ENCODE peak calls at places on chromosomes 4 and X, in seven cellular contexts. V is stomach, E is uterus, Q is neural progenitor cell, R is psoas muscle, F is heart left ventricle, W is brain microvascular endothelial cell. A is an unnamed sample.

GRCh38 chr4:152525878-152526277 is 10.0 kb downstream of the FBXW7 start:
- DNase-seq in V (no peak), E (no peak), Q (no peak), R (no peak), F (no peak), W (no peak), A (no peak)

GRCh38 chrX:130482871-130483270 is 81.1 kb downstream of the RBMX2 start:
- DNase-seq in V (no peak), E (no peak), Q (no peak), R (no peak), F (no peak), W (no peak), A (no peak)

GRCh38 chr4:176642472-176642871 is 150.2 kb downstream of the VEGFC start:
- DNase-seq in V (no peak), E (no peak), Q (no peak), R (no peak), F (no peak), W (no peak), A (no peak)

GRCh38 chrX:39953879-39954278 is 143.9 kb downstream of the BCOR start:
- DNase-seq in V (peak), E (no peak), Q (no peak), R (peak), F (peak), W (peak), A (peak)

GRCh38 chr4:7683126-7683703 is 248.5 kb upstream of the PSAPL1 start:
- DNase-seq in V (no peak), E (no peak), Q (no peak), R (no peak), F (no peak), W (no peak), A (no peak)

GRCh38 chr4:142563682-142564291 is 282.3 kb downstream of the INPP4B start:
- DNase-seq in V (no peak), E (no peak), Q (no peak), R (no peak), F (no peak), W (peak), A (peak)

GRCh38 chr4:140098481-140099132 is 55.4 kb downstream of the MAML3 start:
- DNase-seq in V (no peak), E (no peak), Q (no peak), R (no peak), F (peak), W (no peak), A (peak)

GRCh38 chr4:6380746-6381411 is 91.5 kb downstream of the PPP2R2C start:
- DNase-seq in V (no peak), E (no peak), Q (no peak), R (no peak), F (no peak), W (no peak), A (no peak)

GRCh38 chr4:3121596-3121995 is 47.1 kb downstream of the HTT start:
- DNase-seq in V (no peak), E (no peak), Q (no peak), R (no peak), F (no peak), W (no peak), A (no peak)

GRCh38 chrX:134971926-134972325 is 18.9 kb upstream of the SMIM10 start:
- DNase-seq in V (no peak), E (no peak), Q (no peak), R (no peak), F (no peak), W (peak), A (no peak)

GRCh38 chr4:151797853-151798252 is 37.0 kb upstream of the GATB start:
- DNase-seq in V (no peak), E (no peak), Q (no peak), R (no peak), F (no peak), W (no peak), A (no peak)

GRCh38 chr4:93053140-93053539 is 749.4 kb downstream of the GRID2 start:
- DNase-seq in V (no peak), E (no peak), Q (no peak), R (no peak), F (no peak), W (no peak), A (no peak)

GRCh38 chrX:56120242-56120641 is 111.9 kb upstream of the KLF8 start:
- DNase-seq in V (no peak), E (no peak), Q (no peak), R (no peak), F (no peak), W (no peak), A (no peak)

GRCh38 chrX:150547511-150548115 is 20.8 kb upstream of the MTM1 start:
- DNase-seq in V (peak), E (peak), Q (peak), R (peak), F (peak), W (peak), A (peak)

GRCh38 chr4:75107703-75108612 is 175.0 kb downstream of the PARM1 start:
- DNase-seq in V (no peak), E (no peak), Q (no peak), R (no peak), F (no peak), W (peak), A (no peak)

GRCh38 chr4:159229164-159229563 is 126.3 kb downstream of the RAPGEF2 start:
- DNase-seq in V (no peak), E (no peak), Q (peak), R (no peak), F (no peak), W (peak), A (peak)

GRCh38 chr4:174005422-174005821 is 278.0 kb downstream of the FBXO8 start:
- DNase-seq in V (no peak), E (no peak), Q (no peak), R (no peak), F (no peak), W (no peak), A (no peak)

GRCh38 chr4:153393397-153393796 is 48.9 kb downstream of the MND1 start:
- DNase-seq in V (no peak), E (no peak), Q (no peak), R (peak), F (no peak), W (peak), A (peak)

GRCh38 chr4:951594-952468 is 19.6 kb downstream of the TMEM175 start:
- DNase-seq in V (no peak), E (peak), Q (no peak), R (no peak), F (no peak), W (no peak), A (no peak)

GRCh38 chr4:25767877-25768475 is 94.8 kb downstream of the SEL1L3 start:
- DNase-seq in V (peak), E (peak), Q (peak), R (peak), F (peak), W (peak), A (peak)

GRCh38 chr4:73619351-73619750 is 885 bp downstream of the RASSF6 start:
- DNase-seq in V (no peak), E (no peak), Q (no peak), R (no peak), F (no peak), W (no peak), A (no peak)

GRCh38 chrX:130085551-130085986 is 24.7 kb downstream of the ELF4 start:
- DNase-seq in V (no peak), E (peak), Q (no peak), R (no peak), F (no peak), W (no peak), A (no peak)

GRCh38 chr4:153432971-153433752 is 33.0 kb upstream of the TMEM131L start:
- DNase-seq in V (peak), E (peak), Q (peak), R (peak), F (peak), W (peak), A (peak)

GRCh38 chr4:142549726-142550463 is 296.2 kb downstream of the INPP4B start:
- DNase-seq in V (no peak), E (no peak), Q (no peak), R (no peak), F (no peak), W (peak), A (peak)

GRCh38 chr4:18342847-18343246 is 321.3 kb upstream of the LCORL start:
- DNase-seq in V (no peak), E (no peak), Q (no peak), R (no peak), F (no peak), W (no peak), A (no peak)

GRCh38 chr4:149896428-149896827 is 80.8 kb upstream of the IQCM start:
- DNase-seq in V (no peak), E (no peak), Q (peak), R (no peak), F (no peak), W (peak), A (peak)

GRCh38 chr4:53640576-53641459 is 49.5 kb upstream of the LNX1 start:
- DNase-seq in V (peak), E (no peak), Q (peak), R (no peak), F (no peak), W (no peak), A (no peak)

GRCh38 chrX:134026732-134027311 is 41.4 kb upstream of the GPC3 start:
- DNase-seq in V (peak), E (peak), Q (peak), R (no peak), F (no peak), W (peak), A (peak)

GRCh38 chrX:47637546-47638195 is 7.9 kb upstream of the CFP start:
- DNase-seq in V (peak), E (no peak), Q (peak), R (peak), F (peak), W (no peak), A (no peak)

GRCh38 chrX:86149089-86149488 is 838 bp downstream of the DACH2 start:
- DNase-seq in V (no peak), E (no peak), Q (peak), R (no peak), F (no peak), W (no peak), A (no peak)

GRCh38 chrX:86148594-86148993 is 343 bp downstream of the DACH2 start:
- DNase-seq in V (no peak), E (no peak), Q (peak), R (no peak), F (no peak), W (no peak), A (no peak)

GRCh38 chrX:86146102-86146501 is 2.1 kb upstream of the DACH2 start:
- DNase-seq in V (no peak), E (no peak), Q (no peak), R (no peak), F (no peak), W (no peak), A (no peak)

GRCh38 chrX:86148024-86148511 is at the start of gene DACH2:
- DNase-seq in V (peak), E (peak), Q (peak), R (peak), F (peak), W (peak), A (peak)
- H3K4me3 ChIP-seq in V (peak), E (peak), Q (peak), R (peak), F (peak), W (peak), A (peak)

GRCh38 chr4:61740950-61741638 is 541.0 kb downstream of the ADGRL3 start:
- DNase-seq in V (no peak), E (no peak), Q (peak), R (no peak), F (peak), W (no peak), A (peak)
- TF ChIP-seq CTCF in V (no peak), E (peak), Q (no peak), R (no peak), F (no peak), W (peak), A (peak)

DNA sequence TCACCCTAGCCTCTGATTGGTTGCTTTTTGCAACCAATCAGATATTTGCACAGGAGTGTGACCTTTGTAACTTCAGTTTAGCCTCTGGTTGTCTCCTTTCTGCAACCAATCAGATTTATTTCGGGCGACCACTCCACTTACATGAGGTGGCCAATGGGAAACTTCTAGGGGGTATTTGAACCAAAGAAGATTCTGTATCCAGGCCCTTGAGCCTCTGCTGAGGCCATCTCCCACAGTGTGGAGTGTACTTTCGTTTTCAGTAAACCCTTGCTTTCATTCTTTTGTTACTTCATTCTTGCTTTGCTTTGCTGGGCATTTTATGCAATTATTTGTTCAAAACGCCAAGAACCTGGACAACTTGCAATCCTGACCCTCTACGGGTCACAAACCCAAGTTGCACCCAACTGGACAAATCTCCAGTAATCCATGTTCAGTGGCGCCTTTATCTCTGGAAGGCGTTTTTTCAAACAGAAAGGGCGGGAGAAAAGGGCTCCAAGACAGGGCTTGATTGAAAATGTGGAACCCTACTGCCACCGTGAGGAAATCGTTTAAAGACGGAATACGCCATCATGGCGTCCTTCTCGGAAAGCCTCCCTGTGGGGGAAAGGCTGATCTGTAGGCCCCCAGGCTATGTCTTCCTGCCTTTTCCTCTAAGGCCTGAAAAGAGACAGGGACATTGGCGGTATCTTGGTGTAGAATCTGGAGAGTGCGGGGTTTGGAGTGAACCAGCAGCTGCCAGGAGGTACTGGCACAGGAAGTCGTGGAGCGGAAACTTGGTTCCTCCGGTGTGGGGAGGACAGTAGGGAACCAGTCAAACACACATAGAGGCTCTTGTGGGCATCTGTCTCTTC is 184.6 kb downstream of the OR13H1 start:
- DNase-seq in V (peak), E (peak), Q (no peak), R (peak), F (no peak), W (peak), A (no peak)
- H3K4me3 ChIP-seq in V (peak), E (peak), Q (no peak), R (peak), F (no peak), W (peak), A (no peak)

GRCh38 chr4:4901877-4902276 is 42.4 kb downstream of the MSX1 start:
- DNase-seq in V (no peak), E (no peak), Q (peak), R (no peak), F (no peak), W (no peak), A (no peak)
- TF ChIP-seq CTCF in V (no peak), E (no peak), Q (peak), R (no peak), F (no peak), W (peak), A (peak)

DNA sequence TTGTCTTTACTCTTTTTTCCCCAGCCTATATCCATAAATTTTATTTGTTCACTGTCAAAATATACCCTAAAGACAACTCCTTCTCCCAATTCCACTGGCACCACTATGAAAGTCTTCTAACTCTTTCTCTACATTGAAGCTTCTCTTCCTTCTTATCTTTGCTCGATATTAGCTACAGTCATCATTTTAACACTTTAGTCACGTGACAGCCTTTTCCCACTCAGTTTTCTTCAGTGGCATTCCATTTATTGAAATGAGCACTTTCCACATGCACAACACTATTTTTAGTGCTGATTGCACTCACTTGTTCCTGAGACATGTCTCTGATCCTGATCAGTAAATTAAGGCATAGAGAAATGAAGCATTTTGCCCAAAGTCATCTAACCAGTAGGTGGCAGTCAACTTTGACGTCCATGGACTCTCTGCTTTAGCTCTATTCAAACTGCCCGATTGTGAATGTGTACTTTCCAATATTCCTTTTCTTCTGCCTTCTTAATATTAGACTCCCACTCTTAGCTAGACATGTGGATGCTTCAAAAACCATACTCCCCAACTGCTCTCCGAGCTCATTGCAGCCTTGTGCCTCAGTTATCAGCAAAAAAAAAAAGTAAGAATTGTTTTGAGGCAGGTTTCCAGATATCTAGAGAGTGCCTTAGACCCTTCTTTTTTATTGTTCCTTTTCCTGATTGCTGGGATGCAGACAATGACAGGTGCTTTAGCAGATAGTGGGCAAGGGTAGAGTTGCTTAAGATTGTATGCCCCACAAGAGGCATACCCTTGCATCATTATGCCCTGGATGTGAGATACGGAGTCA is 394.4 kb upstream of the ADGRL3 start:
- DNase-seq in V (no peak), E (no peak), Q (peak), R (no peak), F (no peak), W (peak), A (peak)
- H3K4me3 ChIP-seq in V (no peak), E (no peak), Q (no peak), R (no peak), F (no peak), W (no peak), A (no peak)

GRCh38 chr4:186936496-186937375 is 213.1 kb upstream of the FAT1 start:
- DNase-seq in V (no peak), E (no peak), Q (no peak), R (no peak), F (no peak), W (peak), A (peak)
- TF ChIP-seq CTCF in V (peak), E (no peak), Q (no peak), R (no peak), F (no peak), W (peak), A (peak)

GRCh38 chr4:119000400-119000799 is 111.7 kb downstream of the SYNPO2 start:
- DNase-seq in V (no peak), E (peak), Q (no peak), R (no peak), F (peak), W (no peak), A (no peak)
- H3K4me3 ChIP-seq in V (no peak), E (no peak), Q (no peak), R (peak), F (peak), W (no peak), A (no peak)

DNA sequence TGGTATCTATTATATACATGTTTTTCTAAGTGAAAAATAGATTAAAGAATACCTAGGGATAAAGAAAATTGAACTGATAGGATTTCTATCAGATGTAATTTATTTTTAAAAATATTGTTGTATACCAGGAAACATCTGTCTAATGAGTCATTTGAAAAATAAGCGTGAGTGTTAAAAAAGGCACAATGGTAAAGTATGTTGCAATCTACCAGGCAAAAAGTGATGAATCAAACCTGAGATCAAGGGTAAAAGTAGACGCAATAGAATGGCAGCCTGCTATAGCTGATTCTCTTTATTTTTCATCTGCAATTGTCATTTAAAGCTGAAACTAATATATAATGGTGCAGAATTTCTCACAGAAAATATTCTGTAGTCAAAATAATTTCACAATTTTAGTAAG is 1119.6 kb downstream of the PCDH18 start:
- DNase-seq in V (no peak), E (no peak), Q (no peak), R (no peak), F (no peak), W (peak), A (peak)
- TF ChIP-seq CTCF in V (no peak), E (no peak), Q (no peak), R (no peak), F (no peak), W (no peak), A (no peak)

DNA sequence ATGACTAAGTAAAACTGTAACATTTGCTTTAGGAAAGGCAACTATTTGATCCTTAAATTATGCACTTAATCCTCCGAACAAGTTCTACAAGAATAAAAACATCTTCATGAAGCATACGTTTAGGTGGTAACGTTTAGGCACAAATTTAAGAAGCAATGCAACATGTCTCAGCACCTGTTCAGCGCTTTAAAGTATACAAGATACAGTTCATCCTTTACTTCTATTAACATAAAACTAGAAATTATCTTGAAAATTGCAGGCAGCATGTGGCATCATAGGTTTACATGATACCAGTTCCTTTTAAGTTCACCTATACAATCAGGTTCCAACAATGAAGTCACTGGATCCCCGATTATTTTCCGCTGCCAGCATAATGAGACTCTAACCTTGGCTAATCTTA is 1.5 kb downstream of the PLA2G12A start:
- DNase-seq in V (no peak), E (no peak), Q (no peak), R (no peak), F (no peak), W (no peak), A (no peak)
- H3K4me3 ChIP-seq in V (peak), E (no peak), Q (peak), R (peak), F (peak), W (no peak), A (peak)

GRCh38 chrX:71282514-71283408 is 674 bp upstream of the NONO start:
- DNase-seq in V (no peak), E (no peak), Q (peak), R (no peak), F (no peak), W (peak), A (peak)

GRCh38 chrX:71285929-71286328 is 2.5 kb downstream of the NONO start:
- DNase-seq in V (no peak), E (no peak), Q (no peak), R (no peak), F (no peak), W (no peak), A (no peak)

DNA sequence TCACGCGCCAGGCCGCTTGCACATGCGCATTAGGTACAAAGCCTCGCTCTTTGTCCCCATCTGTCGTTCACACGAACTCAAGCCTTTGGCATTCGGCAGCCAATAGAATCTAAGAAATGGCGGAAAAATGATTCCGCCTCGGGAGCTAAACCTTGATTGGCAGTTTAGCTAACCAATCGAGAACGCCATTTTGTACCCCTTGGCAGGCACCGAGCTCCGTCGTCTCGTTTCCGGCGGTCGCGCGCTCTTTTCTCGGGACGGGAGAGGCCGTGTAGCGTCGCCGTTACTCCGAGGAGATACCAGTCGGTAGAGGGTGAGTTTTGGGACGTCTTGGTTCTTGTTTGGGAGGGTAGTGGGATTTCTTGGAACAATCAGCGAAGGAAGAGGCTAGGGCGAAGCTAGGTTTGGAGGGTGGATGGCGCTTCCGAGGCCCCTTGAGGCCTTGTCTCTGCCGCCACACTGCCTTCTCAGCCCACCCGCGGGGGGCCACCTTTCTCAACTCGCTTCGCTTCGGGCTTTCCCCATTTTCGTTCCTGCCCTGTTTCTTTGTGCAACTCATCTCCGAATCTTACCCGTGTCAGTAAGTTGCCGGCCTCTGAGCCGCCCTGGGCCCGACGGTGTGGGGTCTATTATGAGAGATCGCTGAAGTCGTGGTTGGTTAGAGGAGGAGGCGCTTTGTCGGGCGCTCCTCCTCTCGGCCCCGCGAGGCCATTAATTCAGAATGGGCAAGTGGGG is at the start of gene NONO:
- DNase-seq in V (peak), E (peak), Q (peak), R (peak), F (peak), W (peak), A (peak)
- TF ChIP-seq CTCF in V (no peak), E (peak), Q (no peak), R (no peak), F (no peak), W (peak), A (peak)

A was measured in choroid plexus epithelial cell.